ENCODE peak calls at places on chromosomes 7 and 10, in five cellular contexts. K is psoas muscle, S is astrocyte, F is left lung, P is heart left ventricle. X is an unnamed sample.

GRCh38 chr7:33062023-33062781 is at the start of gene NT5C3A:
- DNase-seq in K (peak), S (no peak), F (peak), P (peak), X (peak)

GRCh38 chr10:126175586-126176258 is 212.6 kb downstream of the ADAM12 start:
- DNase-seq in K (no peak), S (no peak), F (no peak), P (no peak), X (no peak)

GRCh38 chr7:151436446-151437162 is 3.3 kb downstream of the CRYGN start:
- DNase-seq in K (no peak), S (no peak), F (peak), P (no peak), X (no peak)

GRCh38 chr10:13559124-13559700 is 27.6 kb upstream of the PRPF18 start:
- DNase-seq in K (no peak), S (no peak), F (no peak), P (no peak), X (no peak)

GRCh38 chr7:54960517-54960916 is 58.3 kb upstream of the EGFR start:
- DNase-seq in K (no peak), S (peak), F (no peak), P (no peak), X (no peak)

GRCh38 chr7:79610905-79611304 is 157.4 kb upstream of the MAGI2 start:
- DNase-seq in K (no peak), S (no peak), F (no peak), P (no peak), X (no peak)

GRCh38 chr7:87152897-87153641 is 816 bp downstream of the DMTF1 start:
- DNase-seq in K (peak), S (no peak), F (peak), P (peak), X (peak)

GRCh38 chr7:113521468-113521867 is 397.3 kb downstream of the PPP1R3A start:
- DNase-seq in K (no peak), S (peak), F (no peak), P (no peak), X (no peak)

GRCh38 chr7:112556633-112557032 is 75.8 kb downstream of the LSMEM1 start:
- DNase-seq in K (no peak), S (no peak), F (no peak), P (no peak), X (no peak)

GRCh38 chr10:112650588-112651030 is 203.6 kb downstream of the VTI1A start:
- DNase-seq in K (no peak), S (peak), F (no peak), P (no peak), X (no peak)

GRCh38 chr10:35498693-35499092 is 106.4 kb upstream of the GJD4 start:
- DNase-seq in K (no peak), S (no peak), F (no peak), P (no peak), X (no peak)

GRCh38 chr10:129971381-129972144 is 7.5 kb upstream of the EBF3 start:
- DNase-seq in K (peak), S (no peak), F (peak), P (peak), X (no peak)

GRCh38 chr10:92757066-92757716 is 67.4 kb downstream of the HHEX start:
- DNase-seq in K (peak), S (peak), F (peak), P (peak), X (peak)

GRCh38 chr7:73880755-73881328 is 19.9 kb downstream of the TMEM270 start:
- DNase-seq in K (no peak), S (no peak), F (no peak), P (no peak), X (no peak)

GRCh38 chr10:131188494-131188893 is 123.0 kb downstream of the TCERG1L start:
- DNase-seq in K (no peak), S (no peak), F (no peak), P (no peak), X (no peak)

GRCh38 chr10:121662945-121663917 is 65.0 kb upstream of the FGFR2 start:
- DNase-seq in K (no peak), S (no peak), F (no peak), P (no peak), X (no peak)

GRCh38 chr7:68014031-68014774 is 1017.6 kb downstream of the TYW1 start:
- DNase-seq in K (no peak), S (no peak), F (no peak), P (no peak), X (no peak)

GRCh38 chr10:31129261-31129660 is 97.6 kb upstream of the ZNF438 start:
- DNase-seq in K (peak), S (peak), F (no peak), P (peak), X (no peak)

GRCh38 chr10:114045071-114045737 is 1.5 kb downstream of the ADRB1 start:
- DNase-seq in K (peak), S (no peak), F (peak), P (no peak), X (no peak)

GRCh38 chr10:7700577-7701125 is 2.5 kb upstream of the ITIH2 start:
- DNase-seq in K (no peak), S (peak), F (no peak), P (no peak), X (peak)

GRCh38 chr10:125000366-125001312 is 58.7 kb downstream of the ZRANB1 start:
- DNase-seq in K (no peak), S (peak), F (peak), P (peak), X (peak)

GRCh38 chr10:29783211-29783947 is 148.6 kb upstream of the SVIL start:
- DNase-seq in K (peak), S (no peak), F (no peak), P (no peak), X (no peak)

GRCh38 chr7:22333680-22334141 is 23.2 kb downstream of the RAPGEF5 start:
- DNase-seq in K (no peak), S (no peak), F (no peak), P (no peak), X (no peak)
- H3K27ac ChIP-seq in K (no peak), S (no peak), F (no peak), P (no peak), X (no peak)

DNA sequence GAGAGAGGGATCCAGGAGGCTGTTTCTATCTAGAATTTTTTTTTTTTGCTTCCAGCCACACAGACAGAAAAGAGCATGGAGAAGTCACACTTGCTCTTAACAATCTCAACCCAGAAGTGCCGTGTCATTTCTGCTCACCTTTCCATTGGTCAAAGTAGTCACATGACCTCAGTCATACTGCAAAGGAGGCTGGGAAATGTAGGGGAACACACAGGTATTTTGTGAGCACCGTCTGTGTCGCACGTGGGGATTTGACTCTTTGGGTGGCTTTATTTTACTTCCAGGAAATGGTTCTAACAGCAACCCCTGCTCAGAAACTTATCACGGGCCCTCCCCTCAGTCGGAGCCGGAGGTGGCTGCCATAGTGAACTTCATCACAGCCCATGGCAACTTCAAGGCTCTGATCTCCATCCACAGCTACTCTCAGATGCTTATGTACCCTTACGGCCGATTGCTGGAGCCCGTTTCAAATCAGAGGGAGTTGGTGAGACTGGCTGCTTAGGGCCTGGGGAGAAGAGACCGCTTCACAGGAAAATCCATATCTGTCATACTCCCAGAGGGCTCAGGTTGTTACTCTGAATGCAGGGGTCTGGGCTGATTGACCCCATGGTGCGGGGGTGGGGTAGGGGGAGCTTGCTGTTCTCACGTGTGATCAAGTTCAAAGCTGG is 13.1 kb upstream of the CPA1 start:
- DNase-seq in K (no peak), S (no peak), F (no peak), P (no peak), X (peak)
- H3K27ac ChIP-seq in K (peak), S (no peak), F (no peak), P (no peak), X (no peak)

DNA sequence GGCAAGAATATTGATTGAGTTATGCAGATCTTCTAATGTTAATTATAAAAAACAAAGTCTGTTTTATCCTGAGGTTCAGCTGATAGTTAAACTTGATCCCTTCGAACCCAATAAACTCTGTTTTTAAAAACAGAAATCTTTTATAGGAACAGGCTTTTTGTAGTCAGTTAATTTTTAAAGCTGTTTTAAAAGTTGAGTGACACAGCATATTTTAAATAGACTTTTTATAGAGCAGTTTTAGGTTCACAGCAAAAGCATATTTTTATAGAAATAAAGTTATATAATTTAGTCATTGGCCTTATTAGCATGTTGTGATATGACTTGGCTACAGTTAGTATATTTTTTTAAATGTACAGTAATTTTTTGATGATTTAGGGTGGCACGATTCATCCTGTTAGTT is 11.1 kb downstream of the FOXK1 start:
- DNase-seq in K (no peak), S (no peak), F (no peak), P (no peak), X (no peak)
- H3K27ac ChIP-seq in K (peak), S (no peak), F (no peak), P (no peak), X (no peak)

GRCh38 chr7:81692146-81692905 is 77.5 kb downstream of the HGF start:
- DNase-seq in K (no peak), S (peak), F (no peak), P (no peak), X (no peak)
- H3K27ac ChIP-seq in K (no peak), S (peak), F (no peak), P (no peak), X (no peak)

GRCh38 chr10:3887885-3888476 is 103.0 kb upstream of the KLF6 start:
- DNase-seq in K (peak), S (peak), F (peak), P (no peak), X (peak)

GRCh38 chr10:3890602-3891352 is 105.8 kb upstream of the KLF6 start:
- DNase-seq in K (no peak), S (no peak), F (no peak), P (no peak), X (no peak)

GRCh38 chr10:3892440-3893101 is 107.6 kb upstream of the KLF6 start:
- DNase-seq in K (no peak), S (peak), F (no peak), P (no peak), X (no peak)

GRCh38 chr10:3891396-3891795 is 106.4 kb upstream of the KLF6 start:
- DNase-seq in K (no peak), S (no peak), F (no peak), P (no peak), X (no peak)

GRCh38 chr10:3889961-3890522 is 105.0 kb upstream of the KLF6 start:
- DNase-seq in K (no peak), S (peak), F (no peak), P (no peak), X (no peak)
- H3K27ac ChIP-seq in K (no peak), S (peak), F (no peak), P (no peak), X (no peak)